ENCODE peak calls at places on chromosomes 11 and 22, in six cellular contexts. U is lower leg skin, N is fibroblast of lung, Y is AG10803, I is A549, Z is cardiac fibroblast. A is an unnamed sample.

GRCh38 chr11:19814421-19814820 is 101.8 kb downstream of the NAV2 start:
- DNase-seq in I (no peak), N (no peak), U (no peak), Y (no peak), Z (no peak), A (no peak)

GRCh38 chr11:15700456-15700855 is 585.7 kb downstream of the INSC start:
- DNase-seq in Y (no peak), Z (no peak), I (no peak), U (no peak), N (no peak), A (no peak)

GRCh38 chr11:82874646-82875523 is 25.3 kb downstream of the PRCP start:
- DNase-seq in U (no peak), Z (no peak), Y (no peak), N (no peak), I (no peak), A (no peak)

GRCh38 chr11:14454861-14455632 is 44.6 kb downstream of the COPB1 start:
- DNase-seq in N (no peak), I (no peak), Y (peak), U (no peak), Z (peak), A (no peak)

GRCh38 chr11:126384449-126385070 is 29.1 kb downstream of the ST3GAL4 start:
- DNase-seq in Z (no peak), U (no peak), Y (no peak), N (no peak), I (no peak), A (no peak)

GRCh38 chr22:42743501-42743991 is 22.9 kb upstream of the A4GALT start:
- DNase-seq in N (no peak), Y (peak), I (no peak), Z (peak), U (peak), A (no peak)

GRCh38 chr11:60985991-60986915 is 14.8 kb downstream of the CD6 start:
- DNase-seq in Y (no peak), U (no peak), I (no peak), Z (peak), N (peak), A (no peak)

GRCh38 chr11:57413681-57414080 is 13.2 kb downstream of the SLC43A3 start:
- DNase-seq in Z (no peak), Y (no peak), U (no peak), I (no peak), N (no peak), A (no peak)

GRCh38 chr22:33640900-33641299 is 279.4 kb downstream of the LARGE1 start:
- DNase-seq in Z (no peak), Y (no peak), U (no peak), N (no peak), I (no peak), A (no peak)

GRCh38 chr11:70220920-70221319 is 17.8 kb downstream of the FADD start:
- DNase-seq in N (peak), U (no peak), Z (peak), Y (no peak), I (no peak), A (no peak)

GRCh38 chr11:18727499-18728236 is 1.7 kb upstream of the IGSF22 start:
- DNase-seq in Y (peak), Z (peak), U (no peak), I (peak), N (peak), A (no peak)

GRCh38 chr11:72750086-72750485 is 2.1 kb downstream of the ARAP1 start:
- DNase-seq in Y (no peak), I (no peak), Z (no peak), N (no peak), U (no peak), A (no peak)

GRCh38 chr11:125404136-125404810 is 91.8 kb downstream of the FEZ1 start:
- DNase-seq in I (no peak), Z (no peak), Y (no peak), U (no peak), N (no peak), A (no peak)

GRCh38 chr11:35174666-35175065 is 35.7 kb downstream of the CD44 start:
- DNase-seq in Z (peak), U (no peak), Y (peak), N (peak), I (no peak), A (no peak)

GRCh38 chr11:24588075-24588474 is 91.2 kb downstream of the LUZP2 start:
- DNase-seq in U (no peak), N (peak), Z (peak), I (no peak), Y (no peak), A (peak)

GRCh38 chr22:42635531-42635930 is 4.9 kb downstream of the ATP5MGL start:
- DNase-seq in Y (peak), U (peak), I (peak), Z (peak), N (peak), A (peak)

GRCh38 chr11:67117667-67118058 is 1.4 kb upstream of the KDM2A start:
- DNase-seq in Y (peak), N (no peak), U (peak), I (no peak), Z (no peak), A (no peak)

GRCh38 chr11:102539567-102539966 is 9.0 kb upstream of the MMP7 start:
- DNase-seq in U (no peak), Z (no peak), Y (no peak), N (no peak), I (no peak), A (no peak)

GRCh38 chr22:37659066-37659896 is 758 bp downstream of the PDXP start:
- DNase-seq in U (no peak), N (no peak), I (no peak), Z (peak), Y (no peak), A (no peak)

GRCh38 chr11:2381494-2382128 is 4.5 kb downstream of the CD81 start:
- DNase-seq in Z (no peak), N (no peak), Y (no peak), U (no peak), I (no peak), A (no peak)

GRCh38 chr22:48493733-48494132 is 1333.9 kb downstream of the BRD1 start:
- DNase-seq in U (no peak), N (no peak), Y (no peak), I (no peak), Z (no peak), A (no peak)

GRCh38 chr11:74877132-74877531 is 71.8 kb downstream of the XRRA1 start:
- DNase-seq in I (no peak), N (no peak), Y (no peak), Z (peak), U (no peak), A (no peak)

GRCh38 chr11:19869946-19870589 is 157.4 kb downstream of the NAV2 start:
- DNase-seq in Z (no peak), U (no peak), I (no peak), N (peak), Y (no peak), A (no peak)

GRCh38 chr11:69486773-69487266 is 5.4 kb downstream of the LINC01488 start:
- DNase-seq in I (no peak), Y (peak), Z (no peak), N (no peak), U (no peak), A (no peak)

GRCh38 chr11:19714093-19714386 is 1.4 kb downstream of the NAV2 start:
- DNase-seq in I (no peak), Z (peak), U (no peak), N (no peak), Y (no peak), A (no peak)

GRCh38 chr11:128415539-128415938 is 171.8 kb downstream of the ETS1 start:
- DNase-seq in N (peak), Z (peak), I (no peak), U (no peak), Y (no peak), A (no peak)

GRCh38 chr11:35138949-35139881 is at the start of gene CD44:
- DNase-seq in Z (peak), N (peak), I (peak), U (peak), Y (peak), A (no peak)

GRCh38 chr11:128845334-128845780 is 21.7 kb downstream of the KCNJ1 start:
- DNase-seq in N (no peak), Z (no peak), Y (no peak), U (no peak), I (no peak), A (no peak)

GRCh38 chr22:41925783-41926460 is 684 bp downstream of the TNFRSF13C start:
- DNase-seq in Z (peak), Y (peak), U (no peak), N (peak), I (no peak), A (no peak)

GRCh38 chr22:47788461-47788860 is 1026.0 kb downstream of the TBC1D22A start:
- DNase-seq in N (no peak), Y (no peak), U (peak), Z (no peak), I (no peak), A (no peak)

GRCh38 chr22:42792909-42793847 is 63.9 kb downstream of the ARFGAP3 start:
- DNase-seq in U (no peak), Z (no peak), N (no peak), I (no peak), Y (no peak), A (no peak)

GRCh38 chr11:86559311-86559945 is 113.0 kb downstream of the ME3 start:
- DNase-seq in N (peak), Y (peak), I (no peak), Z (peak), U (peak), A (peak)

GRCh38 chr11:819943-820649 is 1.4 kb downstream of the PNPLA2 start:
- DNase-seq in Z (peak), U (peak), I (peak), N (peak), Y (peak), A (no peak)

GRCh38 chr11:47305734-47306483 is 36.0 kb downstream of the MADD start:
- DNase-seq in N (no peak), I (no peak), Y (peak), Z (peak), U (no peak), A (peak)

GRCh38 chr11:92837595-92837994 is 131.9 kb upstream of the MTNR1B start:
- DNase-seq in Z (no peak), N (no peak), U (no peak), I (no peak), Y (no peak), A (no peak)

GRCh38 chr11:133082851-133083488 is 449.3 kb downstream of the OPCML start:
- DNase-seq in I (peak), U (no peak), N (peak), Y (peak), Z (peak), A (no peak)

GRCh38 chr11:2139691-2140337 is 625 bp upstream of the IGF2 start:
- DNase-seq in Z (peak), I (no peak), Y (no peak), U (no peak), N (no peak), A (no peak)

GRCh38 chr22:19841641-19842385 is 12.9 kb downstream of the GNB1L start:
- DNase-seq in I (no peak), Z (no peak), U (no peak), Y (no peak), N (no peak), A (no peak)

GRCh38 chr11:9716275-9717039 is 52.6 kb downstream of the SWAP70 start:
- DNase-seq in U (no peak), I (no peak), Z (peak), N (peak), Y (peak), A (no peak)

GRCh38 chr22:46367707-46368191 is 32.2 kb downstream of the TRMU start:
- DNase-seq in I (peak), Z (peak), U (no peak), N (peak), Y (peak), A (no peak)
- H3K4me3 ChIP-seq in I (no peak), Z (no peak), U (no peak), N (no peak), Y (no peak), A (no peak)

GRCh38 chr11:116927163-116927772 is 89.8 kb upstream of the APOA1 start:
- DNase-seq in I (no peak), U (no peak), Y (no peak), Z (no peak), N (no peak), A (no peak)
- TF ChIP-seq CTCF in I (no peak), U (no peak), Y (peak), Z (peak), N (no peak), A (peak)

GRCh38 chr11:58573451-58574104 is 2.1 kb downstream of the LPXN start:
- DNase-seq in U (peak), N (peak), Z (peak), Y (peak), I (peak), A (peak)
- H3K4me3 ChIP-seq in U (no peak), N (peak), Z (no peak), Y (peak), I (no peak), A (no peak)

GRCh38 chr11:17208257-17208999 is 642 bp upstream of the PIK3C2A start:
- DNase-seq in N (peak), Z (peak), I (peak), U (peak), Y (peak), A (no peak)
- TF ChIP-seq CTCF in N (no peak), Z (no peak), I (no peak), U (no peak), Y (no peak), A (no peak)

GRCh38 chr11:45209904-45210699 is 63.7 kb downstream of the PRDM11 start:
- DNase-seq in Z (peak), Y (peak), N (peak), U (peak), I (no peak), A (no peak)
- H3K4me3 ChIP-seq in Z (no peak), Y (no peak), N (no peak), U (no peak), I (no peak), A (no peak)

GRCh38 chr22:21591695-21592094 is 24.2 kb downstream of the UBE2L3 start:
- DNase-seq in Z (no peak), U (no peak), Y (no peak), N (no peak), I (no peak), A (no peak)
- TF ChIP-seq CTCF in Z (no peak), U (no peak), Y (no peak), N (no peak), I (no peak), A (no peak)

DNA sequence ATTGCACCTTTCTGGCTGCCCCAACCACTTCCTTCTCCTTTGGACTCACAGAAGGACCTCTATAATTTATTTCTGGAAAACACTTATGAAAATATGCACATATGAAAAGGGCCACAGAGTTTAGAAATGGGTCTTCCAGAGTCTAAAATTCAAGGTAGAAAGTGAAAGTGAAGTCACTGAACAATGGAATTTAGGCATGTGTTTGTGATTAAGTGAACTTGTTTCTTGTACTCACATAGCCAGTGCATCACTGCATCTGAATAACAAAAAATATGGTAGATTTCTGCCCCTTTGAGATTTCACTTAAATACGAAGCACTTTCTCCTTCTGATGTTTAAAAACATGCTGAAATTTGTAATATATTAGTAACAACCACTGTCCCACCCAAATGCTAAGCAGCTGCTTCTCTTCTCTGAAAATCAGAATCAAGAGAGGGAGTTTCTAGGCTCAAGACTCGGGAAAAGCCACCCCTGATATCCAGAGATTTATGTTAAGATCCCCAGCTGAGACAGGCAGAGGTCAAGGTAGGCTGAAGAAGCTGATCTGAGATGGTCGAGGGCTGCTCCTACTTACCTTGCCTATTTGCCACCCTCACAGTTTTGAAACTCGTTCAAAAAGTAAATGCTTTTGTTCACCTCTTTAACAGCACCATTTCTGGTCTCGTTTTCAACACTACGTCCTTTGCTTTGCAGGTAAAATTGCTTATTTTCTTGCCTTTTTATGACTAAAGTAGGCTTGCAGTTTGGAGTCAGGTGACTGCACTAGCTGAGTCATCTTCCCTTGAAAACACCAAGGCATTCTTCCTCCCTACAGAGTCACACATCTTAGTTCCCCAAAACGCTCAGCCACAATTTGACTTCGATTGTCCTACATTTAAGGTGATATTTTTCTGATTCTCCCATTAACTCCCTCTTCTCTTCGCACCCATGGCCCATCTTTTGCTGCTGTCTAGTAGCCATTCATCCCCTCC is at the start of gene XKR3:
- DNase-seq in Z (peak), Y (peak), U (no peak), I (no peak), N (no peak), A (peak)
- H3K4me3 ChIP-seq in Z (no peak), Y (no peak), U (no peak), I (no peak), N (no peak), A (peak)

DNA sequence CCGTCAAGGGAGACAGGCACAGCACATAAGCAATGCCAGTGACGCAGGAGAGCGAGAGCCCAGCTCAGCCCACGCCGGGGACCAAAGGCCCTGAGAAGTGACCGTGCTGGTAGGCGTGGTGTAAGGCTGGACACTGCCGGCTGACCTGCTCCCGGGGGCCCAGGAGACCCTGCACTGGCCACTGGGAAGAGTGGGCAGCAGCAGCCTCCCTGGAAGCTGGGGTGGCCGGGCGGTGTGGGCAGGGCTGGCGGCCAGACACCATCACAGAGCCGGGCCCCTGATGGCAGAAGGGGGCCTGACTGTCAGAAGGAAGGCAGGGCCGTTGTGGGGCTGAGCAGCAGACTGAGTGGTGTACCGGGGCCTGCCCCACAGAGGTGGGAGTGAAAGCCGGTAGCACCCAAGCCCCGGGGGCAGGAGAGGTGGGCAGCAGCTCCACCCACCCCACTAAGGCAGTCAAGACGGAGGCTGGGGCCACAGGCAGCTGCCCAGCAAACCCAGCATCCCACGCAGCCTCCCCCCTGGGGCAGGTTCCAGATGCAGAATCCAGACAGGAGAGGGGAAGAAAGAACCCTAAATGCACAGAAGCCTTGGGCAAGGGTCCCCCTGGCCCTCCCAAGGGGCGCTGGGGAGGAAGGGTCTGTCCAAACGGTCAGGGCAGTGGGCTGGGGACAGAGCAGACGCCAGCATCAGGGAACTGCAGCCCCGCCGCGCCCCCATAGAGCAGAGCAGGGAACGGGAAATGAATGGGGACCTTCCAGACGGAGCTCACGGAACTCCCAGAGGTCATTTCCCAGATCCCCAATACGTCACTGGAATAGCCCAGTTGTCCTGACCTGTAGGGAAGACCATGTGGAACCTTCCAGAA is 205.2 kb downstream of the BRD1 start:
- DNase-seq in I (no peak), N (no peak), Z (no peak), U (no peak), Y (no peak), A (no peak)
- TF ChIP-seq CTCF in I (no peak), N (no peak), Z (no peak), U (no peak), Y (no peak), A (no peak)

GRCh38 chr11:130465259-130465658 is 16.8 kb downstream of the ADAMTS15 start:
- DNase-seq in U (no peak), I (no peak), Z (peak), N (no peak), Y (peak), A (no peak)
- H3K4me3 ChIP-seq in U (no peak), I (no peak), Z (no peak), N (no peak), Y (no peak), A (no peak)

GRCh38 chr22:17748555-17749353 is 25.5 kb downstream of the BID start:
- DNase-seq in I (no peak), Y (no peak), Z (no peak), U (no peak), N (no peak), A (no peak)
- TF ChIP-seq CTCF in I (no peak), Y (no peak), Z (peak), U (no peak), N (no peak), A (peak)

A was measured in epithelial cell of proximal tubule.